ENCODE peak calls at places on chromosomes 6 and 20, in four cellular contexts. One of them, this sample, is unnamed.

GRCh38 chr6:148521586-148521985 is 178.9 kb downstream of the SASH1 start:
- DNase-seq in aorta: no peak
- DNase-seq in ovary: no peak
- DNase-seq in activated naive CD8-positive, alpha-beta T cell treated with anti-CD3 and anti-CD28 coated beads for 36 hours: no peak
- DNase-seq in this sample: no peak

GRCh38 chr20:1811621-1812498 is 83.3 kb upstream of the SIRPA start:
- DNase-seq in activated naive CD8-positive, alpha-beta T cell treated with anti-CD3 and anti-CD28 coated beads for 36 hours: no peak
- DNase-seq in aorta: no peak
- DNase-seq in ovary: no peak
- DNase-seq in this sample: no peak

GRCh38 chr6:134201716-134202115 is 116.2 kb downstream of the SGK1 start:
- DNase-seq in ovary: no peak
- DNase-seq in activated naive CD8-positive, alpha-beta T cell treated with anti-CD3 and anti-CD28 coated beads for 36 hours: no peak
- DNase-seq in aorta: no peak
- DNase-seq in this sample: no peak

GRCh38 chr6:31880616-31881015 is 1.8 kb upstream of the SLC44A4 start:
- DNase-seq in aorta: no peak
- DNase-seq in ovary: no peak
- DNase-seq in activated naive CD8-positive, alpha-beta T cell treated with anti-CD3 and anti-CD28 coated beads for 36 hours: no peak
- DNase-seq in this sample: no peak

GRCh38 chr6:63346217-63346834 is 26.5 kb upstream of the LGSN start:
- DNase-seq in activated naive CD8-positive, alpha-beta T cell treated with anti-CD3 and anti-CD28 coated beads for 36 hours: no peak
- DNase-seq in aorta: no peak
- DNase-seq in ovary: no peak
- DNase-seq in this sample: no peak

GRCh38 chr20:23441850-23442313 is 2.4 kb downstream of the CSTL1 start:
- DNase-seq in activated naive CD8-positive, alpha-beta T cell treated with anti-CD3 and anti-CD28 coated beads for 36 hours: peak
- DNase-seq in aorta: peak
- DNase-seq in ovary: peak
- DNase-seq in this sample: peak

GRCh38 chr6:31708224-31708623 is 1.6 kb downstream of the LY6G6F start:
- DNase-seq in activated naive CD8-positive, alpha-beta T cell treated with anti-CD3 and anti-CD28 coated beads for 36 hours: no peak
- DNase-seq in ovary: no peak
- DNase-seq in aorta: no peak
- DNase-seq in this sample: no peak

GRCh38 chr20:48238326-48238725 is 453.0 kb upstream of the SULF2 start:
- DNase-seq in activated naive CD8-positive, alpha-beta T cell treated with anti-CD3 and anti-CD28 coated beads for 36 hours: no peak
- DNase-seq in ovary: no peak
- DNase-seq in aorta: peak
- DNase-seq in this sample: peak

GRCh38 chr20:61370841-61371303 is 118.8 kb downstream of the CDH4 start:
- DNase-seq in aorta: peak
- DNase-seq in ovary: no peak
- DNase-seq in activated naive CD8-positive, alpha-beta T cell treated with anti-CD3 and anti-CD28 coated beads for 36 hours: no peak
- DNase-seq in this sample: no peak

GRCh38 chr6:169250660-169251059 is 3.0 kb downstream of the THBS2 start:
- DNase-seq in activated naive CD8-positive, alpha-beta T cell treated with anti-CD3 and anti-CD28 coated beads for 36 hours: no peak
- DNase-seq in aorta: peak
- DNase-seq in ovary: peak
- DNase-seq in this sample: peak

GRCh38 chr20:9301129-9302072 is 213.0 kb upstream of the LAMP5 start:
- DNase-seq in aorta: no peak
- DNase-seq in activated naive CD8-positive, alpha-beta T cell treated with anti-CD3 and anti-CD28 coated beads for 36 hours: no peak
- DNase-seq in ovary: no peak
- DNase-seq in this sample: no peak

GRCh38 chr6:67009818-67010217 is 1302.8 kb upstream of the EYS start:
- DNase-seq in activated naive CD8-positive, alpha-beta T cell treated with anti-CD3 and anti-CD28 coated beads for 36 hours: no peak
- DNase-seq in ovary: no peak
- DNase-seq in aorta: no peak
- DNase-seq in this sample: no peak

GRCh38 chr6:6811151-6812002 is 222.9 kb downstream of the LY86 start:
- DNase-seq in activated naive CD8-positive, alpha-beta T cell treated with anti-CD3 and anti-CD28 coated beads for 36 hours: peak
- DNase-seq in aorta: no peak
- DNase-seq in ovary: peak
- DNase-seq in this sample: no peak

GRCh38 chr6:105616521-105616920 is 213.6 kb upstream of the PREP start:
- DNase-seq in aorta: no peak
- DNase-seq in ovary: no peak
- DNase-seq in activated naive CD8-positive, alpha-beta T cell treated with anti-CD3 and anti-CD28 coated beads for 36 hours: no peak
- DNase-seq in this sample: no peak

GRCh38 chr6:8085053-8085511 is 17.3 kb downstream of the EEF1E1 start:
- DNase-seq in activated naive CD8-positive, alpha-beta T cell treated with anti-CD3 and anti-CD28 coated beads for 36 hours: no peak
- DNase-seq in ovary: peak
- DNase-seq in aorta: no peak
- DNase-seq in this sample: no peak

GRCh38 chr6:152391179-152391880 is 245.8 kb downstream of the SYNE1 start:
- DNase-seq in ovary: no peak
- DNase-seq in activated naive CD8-positive, alpha-beta T cell treated with anti-CD3 and anti-CD28 coated beads for 36 hours: no peak
- DNase-seq in aorta: no peak
- DNase-seq in this sample: no peak

GRCh38 chr6:25630508-25631229 is 21.3 kb upstream of the SCGN start:
- DNase-seq in ovary: no peak
- DNase-seq in aorta: no peak
- DNase-seq in activated naive CD8-positive, alpha-beta T cell treated with anti-CD3 and anti-CD28 coated beads for 36 hours: no peak
- DNase-seq in this sample: no peak

GRCh38 chr6:157669747-157670216 is 153.3 kb upstream of the SNX9 start:
- DNase-seq in activated naive CD8-positive, alpha-beta T cell treated with anti-CD3 and anti-CD28 coated beads for 36 hours: peak
- DNase-seq in aorta: peak
- DNase-seq in ovary: peak
- DNase-seq in this sample: peak

GRCh38 chr6:107604549-107604948 is 114.6 kb downstream of the SOBP start:
- DNase-seq in aorta: no peak
- DNase-seq in ovary: no peak
- DNase-seq in activated naive CD8-positive, alpha-beta T cell treated with anti-CD3 and anti-CD28 coated beads for 36 hours: no peak
- DNase-seq in this sample: no peak

GRCh38 chr6:64505312-64505711 is 869.7 kb downstream of the PHF3 start:
- DNase-seq in aorta: no peak
- DNase-seq in activated naive CD8-positive, alpha-beta T cell treated with anti-CD3 and anti-CD28 coated beads for 36 hours: peak
- DNase-seq in ovary: no peak
- DNase-seq in this sample: no peak

GRCh38 chr6:36933102-36933501 is 21.4 kb upstream of the PI16 start:
- DNase-seq in activated naive CD8-positive, alpha-beta T cell treated with anti-CD3 and anti-CD28 coated beads for 36 hours: no peak
- DNase-seq in ovary: no peak
- DNase-seq in aorta: no peak
- DNase-seq in this sample: no peak

GRCh38 chr6:169841251-169841650 is 89.8 kb downstream of the ERMARD start:
- DNase-seq in aorta: peak
- DNase-seq in ovary: no peak
- DNase-seq in activated naive CD8-positive, alpha-beta T cell treated with anti-CD3 and anti-CD28 coated beads for 36 hours: no peak
- DNase-seq in this sample: no peak

GRCh38 chr6:149247385-149247763 is 70.1 kb upstream of the TAB2 start:
- DNase-seq in activated naive CD8-positive, alpha-beta T cell treated with anti-CD3 and anti-CD28 coated beads for 36 hours: no peak
- DNase-seq in aorta: no peak
- DNase-seq in ovary: no peak
- DNase-seq in this sample: no peak

GRCh38 chr6:149235130-149235561 is 82.4 kb upstream of the TAB2 start:
- DNase-seq in aorta: no peak
- DNase-seq in ovary: no peak
- DNase-seq in activated naive CD8-positive, alpha-beta T cell treated with anti-CD3 and anti-CD28 coated beads for 36 hours: no peak
- DNase-seq in this sample: no peak

GRCh38 chr6:42698217-42698616 is 24.2 kb downstream of the PRPH2 start:
- DNase-seq in aorta: no peak
- DNase-seq in activated naive CD8-positive, alpha-beta T cell treated with anti-CD3 and anti-CD28 coated beads for 36 hours: no peak
- DNase-seq in ovary: no peak
- DNase-seq in this sample: no peak

GRCh38 chr6:53734473-53735299 is 60.1 kb upstream of the LRRC1 start:
- DNase-seq in aorta: no peak
- DNase-seq in ovary: no peak
- DNase-seq in activated naive CD8-positive, alpha-beta T cell treated with anti-CD3 and anti-CD28 coated beads for 36 hours: peak
- DNase-seq in this sample: no peak

GRCh38 chr20:44983095-44983674 is 16.9 kb downstream of the STK4 start:
- DNase-seq in aorta: no peak
- DNase-seq in ovary: no peak
- DNase-seq in activated naive CD8-positive, alpha-beta T cell treated with anti-CD3 and anti-CD28 coated beads for 36 hours: no peak
- DNase-seq in this sample: no peak

GRCh38 chr6:75691012-75691411 is 58.0 kb upstream of the MYO6 start:
- DNase-seq in ovary: no peak
- DNase-seq in activated naive CD8-positive, alpha-beta T cell treated with anti-CD3 and anti-CD28 coated beads for 36 hours: no peak
- DNase-seq in aorta: no peak
- DNase-seq in this sample: no peak

GRCh38 chr20:50341880-50342637 is 151.4 kb downstream of the CEBPB start:
- DNase-seq in ovary: no peak
- DNase-seq in aorta: no peak
- DNase-seq in activated naive CD8-positive, alpha-beta T cell treated with anti-CD3 and anti-CD28 coated beads for 36 hours: no peak
- DNase-seq in this sample: no peak